ENCODE peak calls at places on chromosomes 4 and X, in seven cellular contexts. W is lower lobe of right lung, L is ovary, C is A549, R is psoas muscle, F is lung, G is adipocyte. M is an unnamed sample.

GRCh38 chr4:102120846-102121245 is 224.4 kb downstream of the SLC39A8 start:
- DNase-seq in C (no peak), F (no peak), G (no peak), W (no peak), R (no peak), L (no peak), M (no peak)

GRCh38 chr4:2482693-2483092 is 13.8 kb downstream of the RNF4 start:
- DNase-seq in W (no peak), F (no peak), G (peak; percentile 61), L (peak; percentile 82), C (no peak), R (peak; percentile 84), M (peak; percentile 51)

GRCh38 chrX:120365320-120365719 is 3.4 kb downstream of the ATP1B4 start:
- DNase-seq in W (peak; percentile 51), R (peak; percentile 91), C (peak; percentile 10), L (peak; percentile 31), F (peak; percentile 38), G (peak; percentile 27), M (peak; percentile 47)

GRCh38 chr4:2671267-2671895 is 84.8 kb downstream of the TNIP2 start:
- DNase-seq in L (no peak), G (no peak), R (no peak), C (no peak), W (no peak), F (no peak), M (no peak)

GRCh38 chr4:932713-933070 is 432 bp downstream of the TMEM175 start:
- DNase-seq in L (no peak), R (peak; percentile 63), C (no peak), G (no peak), W (no peak), F (no peak), M (no peak)

GRCh38 chr4:74447636-74448233 is 2.8 kb downstream of the AREG start:
- DNase-seq in F (no peak), G (no peak), R (no peak), C (no peak), W (no peak), L (no peak), M (no peak)

GRCh38 chr4:15489551-15489950 is 19.9 kb downstream of the CC2D2A start:
- DNase-seq in R (no peak), G (peak; percentile 18), F (no peak), L (no peak), W (no peak), C (no peak), M (no peak)

GRCh38 chr4:37909690-37910486 is 19.0 kb downstream of the TBC1D1 start:
- DNase-seq in C (no peak), G (no peak), R (no peak), W (no peak), L (no peak), F (no peak), M (no peak)

GRCh38 chrX:115898382-115899001 is 272.1 kb upstream of the AGTR2 start:
- DNase-seq in L (peak; percentile 56), G (no peak), F (peak; percentile 86), R (peak; percentile 81), C (peak; percentile 23), W (no peak), M (peak; percentile 78)

GRCh38 chrX:152074163-152074562 is 64.2 kb downstream of the MAGEA10 start:
- DNase-seq in G (peak; percentile 1), F (no peak), R (no peak), C (no peak), W (no peak), L (no peak), M (no peak)

GRCh38 chrX:8960809-8961413 is 73.0 kb downstream of the FAM9B start:
- DNase-seq in R (no peak), L (no peak), W (no peak), C (no peak), F (no peak), G (peak; percentile 24), M (no peak)

GRCh38 chr4:100517864-100518341 is at the start of gene EMCN:
- DNase-seq in C (no peak), W (no peak), R (no peak), L (no peak), G (peak; percentile 31), F (no peak), M (no peak)

GRCh38 chrX:132404266-132404665 is 84.6 kb downstream of the MBNL3 start:
- DNase-seq in W (no peak), R (no peak), L (no peak), F (no peak), C (no peak), G (no peak), M (no peak)

GRCh38 chr4:26181616-26182015 is 139.2 kb upstream of the RBPJ start:
- DNase-seq in W (no peak), L (no peak), F (no peak), G (no peak), R (no peak), C (no peak), M (no peak)

GRCh38 chrX:9349572-9350259 is 115.1 kb upstream of the TBL1X start:
- DNase-seq in F (no peak), G (peak; percentile 8), W (no peak), C (no peak), R (no peak), L (no peak), M (no peak)

GRCh38 chr4:13151178-13151577 is 333.0 kb downstream of the RAB28 start:
- DNase-seq in W (no peak), G (no peak), R (no peak), L (no peak), F (no peak), C (no peak), M (no peak)

GRCh38 chr4:85127653-85128052 is 161.2 kb upstream of the WDFY3 start:
- DNase-seq in C (peak; percentile 52), F (no peak), W (no peak), R (no peak), L (no peak), G (peak; percentile 22), M (no peak)

GRCh38 chrX:39163585-39163984 is 362.3 kb downstream of the MID1IP1 start:
- DNase-seq in W (no peak), F (peak; percentile 4), C (no peak), R (no peak), G (no peak), L (no peak), M (no peak)

GRCh38 chr4:72496119-72496518 is 72.9 kb downstream of the ADAMTS3 start:
- DNase-seq in G (peak; percentile 15), C (no peak), L (no peak), F (no peak), R (no peak), W (no peak), M (no peak)

GRCh38 chrX:150324035-150324728 is 38.9 kb upstream of the MAMLD1 start:
- DNase-seq in C (peak; percentile 44), L (no peak), G (peak; percentile 58), F (no peak), R (no peak), W (no peak), M (no peak)

GRCh38 chr4:138579146-138579545 is 337.0 kb upstream of the SLC7A11 start:
- DNase-seq in R (no peak), G (no peak), W (no peak), F (no peak), C (no peak), L (no peak), M (no peak)

GRCh38 chr4:39825090-39825489 is 127.2 kb downstream of the UBE2K start:
- DNase-seq in G (no peak), R (no peak), L (no peak), F (no peak), W (no peak), C (no peak), M (no peak)

GRCh38 chrX:72569786-72570185 is 2.9 kb downstream of the HDAC8 start:
- DNase-seq in W (no peak), F (no peak), C (peak; percentile 22), G (no peak), L (no peak), R (no peak), M (no peak)

GRCh38 chr4:169243808-169244207 is 26.9 kb downstream of the SH3RF1 start:
- DNase-seq in F (no peak), L (no peak), W (no peak), C (peak; percentile 32), R (no peak), G (peak; percentile 92), M (no peak)

GRCh38 chr4:55247521-55247920 is 98.5 kb upstream of the SRD5A3 start:
- DNase-seq in C (no peak), G (no peak), F (no peak), L (no peak), W (no peak), R (no peak), M (no peak)
- H3K4me1 ChIP-seq in C (no peaks in the 10 kb centered on the region), G (no peaks in the 10 kb centered on the region), F (no peaks in the 10 kb centered on the region), L (no peaks in the 10 kb centered on the region), W (no peaks in the 10 kb centered on the region), R (no peaks in the 10 kb centered on the region), M (no peaks in the 10 kb centered on the region)

GRCh38 chrX:22063284-22063683 is 31.2 kb downstream of the PHEX start:
- DNase-seq in F (no peak), L (no peak), C (no peak), W (no peak), G (no peak), R (no peak), M (no peak)
- H3K4me1 ChIP-seq in F (no peaks in the 10 kb centered on the region), L (no peaks in the 10 kb centered on the region), C (no peaks in the 10 kb centered on the region), W (no peaks in the 10 kb centered on the region), G (no peaks in the 10 kb centered on the region), R (no peaks in the 10 kb centered on the region), M (no peaks in the 10 kb centered on the region)

GRCh38 chr4:94480362-94480951 is 28.7 kb downstream of the PDLIM5 start:
- DNase-seq in G (no peak), L (no peak), R (no peak), W (no peak), F (no peak), C (no peak), M (no peak)
- H3K4me1 ChIP-seq in G (peaks cover 27% of the 10 kb centered on the region), L (peaks cover 16% of the 10 kb centered on the region), R (peaks cover 81% of the 10 kb centered on the region), W (no peaks in the 10 kb centered on the region), F (peaks cover 19% of the 10 kb centered on the region), C (peaks cover 76% of the 10 kb centered on the region), M (no peaks in the 10 kb centered on the region)

DNA sequence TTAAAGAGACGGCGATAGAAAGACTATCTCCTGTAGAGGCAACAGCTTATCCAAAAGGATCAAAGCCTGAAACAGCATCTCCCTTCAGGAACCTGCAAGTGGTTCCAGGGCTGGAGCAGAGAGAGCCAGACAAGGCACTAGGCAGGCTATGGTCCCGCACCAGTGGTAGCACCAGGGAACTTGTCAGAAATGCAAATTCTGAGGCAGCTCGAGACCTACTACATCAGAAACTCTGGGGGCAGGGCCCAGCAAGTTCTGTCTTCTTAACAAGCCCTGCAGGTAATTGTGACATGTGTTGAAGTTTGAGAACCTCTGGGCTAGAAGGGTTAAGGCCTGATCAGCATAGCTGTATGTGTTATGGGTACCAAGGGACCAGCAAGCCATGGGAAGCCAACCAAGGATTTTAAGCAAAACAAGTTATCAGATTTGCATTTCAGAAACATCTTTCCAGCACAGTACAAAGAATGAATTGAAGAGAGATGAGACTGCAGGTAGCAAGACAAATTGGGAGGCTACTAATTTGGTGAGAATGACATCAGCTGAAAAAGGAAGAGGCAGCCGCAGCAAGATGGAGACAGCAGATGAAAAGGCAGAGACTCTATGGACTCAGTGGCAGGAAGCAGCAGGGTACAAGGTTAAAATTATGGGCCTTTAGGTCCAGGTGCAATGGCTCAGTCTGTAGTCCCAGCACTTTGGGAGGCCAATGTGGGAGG is 139.7 kb downstream of the TSPAN5 start:
- DNase-seq in L (no peak), G (no peak), R (no peak), W (no peak), F (no peak), C (no peak), M (no peak)
- H3K4me1 ChIP-seq in L (peaks cover 30% of the 10 kb centered on the region), G (peaks cover 63% of the 10 kb centered on the region), R (no peaks in the 10 kb centered on the region), W (no peaks in the 10 kb centered on the region), F (peaks cover 2% of the 10 kb centered on the region), C (peaks cover 63% of the 10 kb centered on the region), M (no peaks in the 10 kb centered on the region)

GRCh38 chrX:20513185-20513584 is 246.5 kb upstream of the RPS6KA3 start:
- DNase-seq in G (no peak), L (no peak), W (no peak), C (no peak), R (no peak), F (no peak), M (no peak)
- H3K4me1 ChIP-seq in G (peaks cover 3% of the 10 kb centered on the region), L (no peaks in the 10 kb centered on the region), W (no peaks in the 10 kb centered on the region), C (peaks cover 29% of the 10 kb centered on the region), R (peaks cover 2% of the 10 kb centered on the region), F (no peaks in the 10 kb centered on the region), M (no peaks in the 10 kb centered on the region)

M was measured in aorta.